ENCODE peak calls at places on chromosomes 5 and 9, in eight cellular contexts. One of them, this sample, is unnamed.

GRCh38 chr5:335740-336038 is 14.2 kb downstream of the AHRR start:
- DNase-seq in omental fat pad: no peak
- DNase-seq in astrocyte: no peak
- DNase-seq in HFFc6: no peak
- DNase-seq in A549: no peak
- DNase-seq in tibial nerve: no peak
- DNase-seq in MCF 10A: no peak
- DNase-seq in K562: no peak
- DNase-seq in this sample: peak

GRCh38 chr9:115944166-115944948 is 209.2 kb upstream of the PAPPA start:
- DNase-seq in omental fat pad: peak
- DNase-seq in astrocyte: peak
- DNase-seq in HFFc6: peak
- DNase-seq in A549: peak
- DNase-seq in tibial nerve: peak
- DNase-seq in MCF 10A: peak
- DNase-seq in K562: no peak
- DNase-seq in this sample: no peak

GRCh38 chr9:25481377-25481776 is 196.9 kb downstream of the TUSC1 start:
- DNase-seq in omental fat pad: no peak
- DNase-seq in astrocyte: no peak
- DNase-seq in HFFc6: no peak
- DNase-seq in A549: no peak
- DNase-seq in tibial nerve: no peak
- DNase-seq in MCF 10A: no peak
- DNase-seq in K562: no peak
- DNase-seq in this sample: no peak

GRCh38 chr5:142910128-142910527 is 140.0 kb downstream of the ARHGAP26 start:
- DNase-seq in omental fat pad: no peak
- DNase-seq in astrocyte: no peak
- DNase-seq in HFFc6: no peak
- DNase-seq in A549: no peak
- DNase-seq in tibial nerve: no peak
- DNase-seq in MCF 10A: no peak
- DNase-seq in K562: no peak
- DNase-seq in this sample: no peak

GRCh38 chr9:626591-626990 is 214.9 kb upstream of the DMRT1 start:
- DNase-seq in omental fat pad: no peak
- DNase-seq in astrocyte: no peak
- DNase-seq in HFFc6: no peak
- DNase-seq in A549: no peak
- DNase-seq in tibial nerve: no peak
- DNase-seq in MCF 10A: no peak
- DNase-seq in K562: no peak
- DNase-seq in this sample: peak

GRCh38 chr5:172860520-172861443 is 26.7 kb downstream of the ERGIC1 start:
- DNase-seq in omental fat pad: no peak
- DNase-seq in astrocyte: peak
- DNase-seq in HFFc6: no peak
- DNase-seq in A549: no peak
- DNase-seq in tibial nerve: peak
- DNase-seq in MCF 10A: peak
- DNase-seq in K562: no peak
- DNase-seq in this sample: no peak

GRCh38 chr9:20356392-20357206 is 265.7 kb downstream of the MLLT3 start:
- DNase-seq in omental fat pad: no peak
- DNase-seq in astrocyte: peak
- DNase-seq in HFFc6: peak
- DNase-seq in A549: peak
- DNase-seq in tibial nerve: peak
- DNase-seq in MCF 10A: peak
- DNase-seq in K562: no peak
- DNase-seq in this sample: peak

GRCh38 chr5:33311893-33312292 is 128.9 kb upstream of the TARS1 start:
- DNase-seq in omental fat pad: no peak
- DNase-seq in astrocyte: peak
- DNase-seq in HFFc6: peak
- DNase-seq in A549: no peak
- DNase-seq in tibial nerve: no peak
- DNase-seq in MCF 10A: peak
- DNase-seq in K562: no peak
- DNase-seq in this sample: no peak

GRCh38 chr9:129245276-129245675 is 67.2 kb upstream of the IER5L start:
- DNase-seq in omental fat pad: no peak
- DNase-seq in astrocyte: peak
- DNase-seq in HFFc6: no peak
- DNase-seq in A549: no peak
- DNase-seq in tibial nerve: no peak
- DNase-seq in MCF 10A: peak
- DNase-seq in K562: no peak
- DNase-seq in this sample: no peak

GRCh38 chr5:15459200-15459599 is 40.8 kb upstream of the FBXL7 start:
- DNase-seq in omental fat pad: no peak
- DNase-seq in astrocyte: no peak
- DNase-seq in HFFc6: no peak
- DNase-seq in A549: no peak
- DNase-seq in tibial nerve: no peak
- DNase-seq in MCF 10A: no peak
- DNase-seq in K562: no peak
- DNase-seq in this sample: no peak

DNA sequence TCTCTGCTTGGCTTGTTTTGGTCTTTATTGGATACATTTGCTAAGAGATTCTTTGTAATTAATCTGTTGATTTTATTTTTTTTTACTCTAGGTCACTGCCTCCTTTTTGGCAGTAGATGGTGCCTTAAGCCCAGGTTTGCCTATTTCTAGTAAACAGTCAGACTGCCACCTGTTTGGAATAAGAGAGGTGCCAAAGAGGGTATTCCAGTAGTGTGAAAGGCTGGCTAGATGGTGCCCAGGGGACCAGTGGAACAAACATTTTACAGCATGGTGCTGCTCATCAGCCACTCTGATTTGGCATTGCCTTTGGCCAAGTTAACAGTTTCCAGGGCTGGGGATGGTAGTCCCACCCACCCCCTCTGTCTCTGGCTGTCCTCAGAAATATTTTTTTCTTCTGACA is 36.7 kb upstream of the FBXL7 start:
- DNase-seq in omental fat pad: no peak
- DNase-seq in astrocyte: peak
- DNase-seq in HFFc6: peak
- DNase-seq in A549: no peak
- DNase-seq in tibial nerve: no peak
- DNase-seq in MCF 10A: no peak
- DNase-seq in K562: no peak
- DNase-seq in this sample: no peak
- TF ChIP-seq CTCF in omental fat pad: no peak
- TF ChIP-seq CTCF in astrocyte: peak
- TF ChIP-seq CTCF in HFFc6: peak
- TF ChIP-seq CTCF in A549: peak
- TF ChIP-seq CTCF in tibial nerve: no peak
- TF ChIP-seq CTCF in MCF 10A: peak
- TF ChIP-seq CTCF in K562: no peak
- TF ChIP-seq CTCF in this sample: no peak

GRCh38 chr5:168291961-168292782 is 727 bp downstream of the WWC1 start:
- DNase-seq in omental fat pad: no peak
- DNase-seq in astrocyte: no peak
- DNase-seq in HFFc6: no peak
- DNase-seq in A549: no peak
- DNase-seq in tibial nerve: no peak
- DNase-seq in MCF 10A: peak
- DNase-seq in K562: no peak
- DNase-seq in this sample: peak
- TF ChIP-seq CTCF in omental fat pad: no peak
- TF ChIP-seq CTCF in astrocyte: no peak
- TF ChIP-seq CTCF in HFFc6: no peak
- TF ChIP-seq CTCF in A549: no peak
- TF ChIP-seq CTCF in tibial nerve: no peak
- TF ChIP-seq CTCF in MCF 10A: no peak
- TF ChIP-seq CTCF in K562: no peak
- TF ChIP-seq CTCF in this sample: no peak

GRCh38 chr9:33623658-33624586 is 99.9 kb downstream of the ANKRD18B start:
- DNase-seq in omental fat pad: peak
- DNase-seq in astrocyte: peak
- DNase-seq in HFFc6: peak
- DNase-seq in A549: peak
- DNase-seq in tibial nerve: no peak
- DNase-seq in MCF 10A: peak
- DNase-seq in K562: peak
- DNase-seq in this sample: peak
- TF ChIP-seq CTCF in omental fat pad: no peak
- TF ChIP-seq CTCF in astrocyte: peak
- TF ChIP-seq CTCF in HFFc6: peak
- TF ChIP-seq CTCF in A549: peak
- TF ChIP-seq CTCF in tibial nerve: peak
- TF ChIP-seq CTCF in MCF 10A: peak
- TF ChIP-seq CTCF in K562: peak
- TF ChIP-seq CTCF in this sample: peak

DNA sequence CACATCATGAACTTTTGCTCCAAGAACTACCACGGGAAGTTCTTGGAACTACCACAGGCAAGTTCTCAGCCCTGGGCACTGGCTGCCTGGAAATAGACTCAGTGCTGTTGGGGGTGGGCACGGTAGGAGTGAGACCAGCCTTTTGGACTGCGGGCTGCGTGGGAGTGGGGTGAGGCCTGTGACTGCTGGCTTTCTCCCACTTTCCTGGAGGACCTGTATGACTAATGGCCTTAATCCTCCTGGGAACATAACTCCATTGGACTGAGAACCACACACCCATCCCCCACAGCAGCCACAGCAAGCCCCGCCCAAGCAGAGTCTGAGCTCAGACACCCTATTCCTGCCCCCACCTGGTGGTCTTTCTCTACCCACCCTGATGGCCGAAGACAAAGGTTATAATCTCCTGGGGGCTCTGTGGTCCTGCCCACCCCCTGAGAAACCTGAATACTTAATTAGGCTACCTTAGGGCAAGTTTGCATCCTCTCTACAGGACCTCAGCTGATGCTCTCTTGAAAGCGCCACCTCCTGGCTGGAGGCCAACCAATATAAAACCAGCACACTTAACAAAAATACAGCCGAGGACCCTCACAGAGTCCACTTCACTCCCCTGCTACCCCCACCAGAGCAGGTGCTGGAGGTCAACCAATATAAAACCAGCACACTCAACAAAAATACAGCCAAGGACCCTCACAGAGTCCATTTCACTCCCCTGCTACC is 112.6 kb downstream of the CACNA1B start:
- DNase-seq in omental fat pad: no peak
- DNase-seq in astrocyte: no peak
- DNase-seq in HFFc6: no peak
- DNase-seq in A549: no peak
- DNase-seq in tibial nerve: no peak
- DNase-seq in MCF 10A: peak
- DNase-seq in K562: no peak
- DNase-seq in this sample: no peak
- TF ChIP-seq CTCF in omental fat pad: no peak
- TF ChIP-seq CTCF in astrocyte: no peak
- TF ChIP-seq CTCF in HFFc6: no peak
- TF ChIP-seq CTCF in A549: no peak
- TF ChIP-seq CTCF in tibial nerve: no peak
- TF ChIP-seq CTCF in MCF 10A: no peak
- TF ChIP-seq CTCF in K562: no peak
- TF ChIP-seq CTCF in this sample: no peak

DNA sequence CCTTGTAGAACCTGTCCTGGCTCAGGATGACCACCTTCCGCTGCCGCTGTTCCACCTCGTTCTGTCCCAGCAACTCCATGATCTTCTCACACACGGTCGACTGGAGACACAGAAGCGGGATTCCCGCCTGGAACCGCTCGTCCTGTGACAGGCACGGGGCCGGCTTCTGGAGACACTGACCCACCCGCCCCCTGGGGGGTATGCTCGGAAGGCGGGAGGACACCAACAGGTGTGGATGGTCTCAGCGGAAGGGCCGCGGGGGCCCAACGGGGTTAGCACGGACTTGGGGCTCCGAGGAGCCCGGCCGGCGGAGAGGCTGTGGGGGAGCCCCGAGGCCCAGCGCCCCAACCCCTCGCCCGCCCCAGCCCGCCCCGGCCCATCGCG is 525 bp downstream of the UCK1 start:
- DNase-seq in omental fat pad: no peak
- DNase-seq in astrocyte: no peak
- DNase-seq in HFFc6: peak
- DNase-seq in A549: peak
- DNase-seq in tibial nerve: no peak
- DNase-seq in MCF 10A: peak
- DNase-seq in K562: peak
- DNase-seq in this sample: peak
- TF ChIP-seq CTCF in omental fat pad: no peak
- TF ChIP-seq CTCF in astrocyte: no peak
- TF ChIP-seq CTCF in HFFc6: peak
- TF ChIP-seq CTCF in A549: peak
- TF ChIP-seq CTCF in tibial nerve: no peak
- TF ChIP-seq CTCF in MCF 10A: no peak
- TF ChIP-seq CTCF in K562: no peak
- TF ChIP-seq CTCF in this sample: peak